ENCODE peak calls at places on chromosome 15, in eight cellular contexts. G is midbrain; N is choroid plexus epithelial cell; O is RWPE1; E is hypothalamus; Y is astrocyte of the hippocampus; R is COR-L47; C is stimulated activated CD4-positive, alpha-beta T cell treated with anti-CD3 and anti-CD28 coated beads, Interleukin-12 subunit alpha, Interleukin-12 subunit beta, amount 100 ng/mL, for 48 hours. U is an unnamed sample.

GRCh38 chr15:101318810-101319200 is 23.8 kb upstream of the SNRPA1 start:
- DNase-seq in N (no peak), E (no peak), C (no peak), R (no peak), G (no peak), O (no peak), Y (no peak), U (no peak)

GRCh38 chr15:82298520-82298919 is 35.9 kb downstream of the SAXO2 start:
- DNase-seq in O (no peak), R (no peak), G (no peak), C (peak), Y (peak), N (peak), E (no peak), U (peak)

GRCh38 chr15:42401544-42402478 is 42.5 kb downstream of the CAPN3 start:
- DNase-seq in R (no peak), G (no peak), N (no peak), Y (no peak), E (no peak), O (no peak), C (no peak), U (peak)

GRCh38 chr15:35921051-35921450 is 375.1 kb upstream of the DPH6 start:
- DNase-seq in C (no peak), G (no peak), N (no peak), Y (no peak), R (no peak), O (no peak), E (no peak), U (no peak)

GRCh38 chr15:66251065-66251789 is 2.3 kb downstream of the MEGF11 start:
- DNase-seq in E (no peak), C (no peak), R (no peak), Y (no peak), O (no peak), G (no peak), N (no peak), U (no peak)

GRCh38 chr15:78761891-78762385 is 49.3 kb downstream of the ADAMTS7 start:
- DNase-seq in C (no peak), R (no peak), G (no peak), E (no peak), N (no peak), Y (no peak), O (no peak), U (no peak)

GRCh38 chr15:85700767-85701166 is 94.0 kb downstream of the KLHL25 start:
- DNase-seq in R (no peak), N (no peak), C (no peak), G (no peak), O (no peak), Y (no peak), E (no peak), U (no peak)

GRCh38 chr15:63539517-63539916 is 35.1 kb downstream of the USP3 start:
- DNase-seq in Y (peak), C (no peak), G (peak), O (no peak), E (no peak), R (peak), N (no peak), U (no peak)

GRCh38 chr15:60076582-60077263 is 72.6 kb downstream of the FOXB1 start:
- DNase-seq in N (no peak), E (no peak), O (no peak), Y (no peak), C (no peak), G (no peak), R (peak), U (no peak)

GRCh38 chr15:69402816-69403215 is 11.3 kb upstream of the KIF23 start:
- DNase-seq in R (no peak), G (no peak), N (no peak), C (no peak), O (no peak), Y (no peak), E (no peak), U (no peak)

GRCh38 chr15:95840004-95840403 is 490.5 kb upstream of the NR2F2 start:
- DNase-seq in O (no peak), Y (peak), G (no peak), E (no peak), N (peak), R (no peak), C (no peak), U (no peak)

GRCh38 chr15:100922192-100923040 is 3.3 kb downstream of the LRRK1 start:
- DNase-seq in E (no peak), R (no peak), O (no peak), C (no peak), G (no peak), Y (no peak), N (no peak), U (no peak)

GRCh38 chr15:43441316-43441715 is 51.6 kb downstream of the TP53BP1 start:
- DNase-seq in O (no peak), E (no peak), G (no peak), C (no peak), Y (peak), R (no peak), N (peak), U (no peak)

GRCh38 chr15:26877842-26878241 is 11.0 kb downstream of the GABRA5 start:
- DNase-seq in O (no peak), N (no peak), C (no peak), G (no peak), Y (no peak), E (no peak), R (no peak), U (no peak)

GRCh38 chr15:33043636-33044035 is 150.9 kb downstream of the FMN1 start:
- DNase-seq in E (no peak), Y (no peak), N (no peak), G (no peak), C (no peak), O (no peak), R (no peak), U (no peak)

GRCh38 chr15:41493205-41493901 is at the start of gene ITPKA:
- DNase-seq in G (peak), E (no peak), N (peak), Y (peak), R (peak), C (peak), O (peak), U (peak)

U was measured in effector memory CD8-positive, alpha-beta T cell.